ENCODE peak calls at places on chromosomes 7 and 10, in seven cellular contexts. One of them, this sample, is unnamed.

GRCh38 chr10:30456262-30456661 is 22.3 kb downstream of the MAP3K8 start:
- DNase-seq in pancreas: no peak
- DNase-seq in type B pancreatic cell: no peak
- DNase-seq in ELF-1: no peak
- DNase-seq in NCI-H1436: no peak
- DNase-seq in NCI-H1092 treated with DMSO at 0.1 percent for 48 hours: no peak
- DNase-seq in AG09319: no peak
- DNase-seq in this sample: no peak

GRCh38 chr7:27459021-27459728 is 203.5 kb downstream of the HIBADH start:
- DNase-seq in pancreas: no peak
- DNase-seq in type B pancreatic cell: no peak
- DNase-seq in ELF-1: no peak
- DNase-seq in NCI-H1436: no peak
- DNase-seq in NCI-H1092 treated with DMSO at 0.1 percent for 48 hours: no peak
- DNase-seq in AG09319: no peak
- DNase-seq in this sample: no peak

GRCh38 chr10:94641480-94641879 is 42.0 kb upstream of the CYP2C18 start:
- DNase-seq in pancreas: no peak
- DNase-seq in type B pancreatic cell: no peak
- DNase-seq in ELF-1: no peak
- DNase-seq in NCI-H1436: no peak
- DNase-seq in NCI-H1092 treated with DMSO at 0.1 percent for 48 hours: no peak
- DNase-seq in AG09319: no peak
- DNase-seq in this sample: no peak

GRCh38 chr7:12067156-12067831 is 143.8 kb upstream of the TMEM106B start:
- DNase-seq in pancreas: no peak
- DNase-seq in type B pancreatic cell: no peak
- DNase-seq in ELF-1: peak
- DNase-seq in NCI-H1436: peak
- DNase-seq in NCI-H1092 treated with DMSO at 0.1 percent for 48 hours: peak
- DNase-seq in AG09319: peak
- DNase-seq in this sample: peak

GRCh38 chr7:139623518-139623917 is 100.0 kb downstream of the CLEC2L start:
- DNase-seq in pancreas: no peak
- DNase-seq in type B pancreatic cell: no peak
- DNase-seq in ELF-1: no peak
- DNase-seq in NCI-H1436: no peak
- DNase-seq in NCI-H1092 treated with DMSO at 0.1 percent for 48 hours: no peak
- DNase-seq in AG09319: no peak
- DNase-seq in this sample: no peak

GRCh38 chr10:24701447-24701846 is 22.2 kb downstream of the ARHGAP21 start:
- DNase-seq in pancreas: no peak
- DNase-seq in type B pancreatic cell: no peak
- DNase-seq in ELF-1: no peak
- DNase-seq in NCI-H1436: no peak
- DNase-seq in NCI-H1092 treated with DMSO at 0.1 percent for 48 hours: no peak
- DNase-seq in AG09319: no peak
- DNase-seq in this sample: no peak

GRCh38 chr10:110284262-110284661 is 20.5 kb downstream of the SMNDC1 start:
- DNase-seq in pancreas: no peak
- DNase-seq in type B pancreatic cell: no peak
- DNase-seq in ELF-1: no peak
- DNase-seq in NCI-H1436: no peak
- DNase-seq in NCI-H1092 treated with DMSO at 0.1 percent for 48 hours: no peak
- DNase-seq in AG09319: no peak
- DNase-seq in this sample: no peak

GRCh38 chr10:36538945-36539586 is 586.3 kb upstream of the ANKRD30A start:
- DNase-seq in pancreas: no peak
- DNase-seq in type B pancreatic cell: no peak
- DNase-seq in ELF-1: no peak
- DNase-seq in NCI-H1436: peak
- DNase-seq in NCI-H1092 treated with DMSO at 0.1 percent for 48 hours: no peak
- DNase-seq in AG09319: no peak
- DNase-seq in this sample: no peak

GRCh38 chr10:87659571-87660483 is at the start of gene PAPSS2:
- DNase-seq in pancreas: peak
- DNase-seq in type B pancreatic cell: peak
- DNase-seq in ELF-1: peak
- DNase-seq in NCI-H1436: peak
- DNase-seq in NCI-H1092 treated with DMSO at 0.1 percent for 48 hours: peak
- DNase-seq in AG09319: peak
- DNase-seq in this sample: peak

GRCh38 chr7:158240801-158241200 is 346.8 kb downstream of the PTPRN2 start:
- DNase-seq in pancreas: no peak
- DNase-seq in type B pancreatic cell: no peak
- DNase-seq in ELF-1: no peak
- DNase-seq in NCI-H1436: no peak
- DNase-seq in NCI-H1092 treated with DMSO at 0.1 percent for 48 hours: no peak
- DNase-seq in AG09319: no peak
- DNase-seq in this sample: no peak

GRCh38 chr7:22842383-22842903 is 19.8 kb upstream of the TOMM7 start:
- DNase-seq in pancreas: no peak
- DNase-seq in type B pancreatic cell: no peak
- DNase-seq in ELF-1: no peak
- DNase-seq in NCI-H1436: no peak
- DNase-seq in NCI-H1092 treated with DMSO at 0.1 percent for 48 hours: no peak
- DNase-seq in AG09319: no peak
- DNase-seq in this sample: no peak

GRCh38 chr7:79653136-79653631 is 199.7 kb upstream of the MAGI2 start:
- DNase-seq in pancreas: no peak
- DNase-seq in type B pancreatic cell: no peak
- DNase-seq in ELF-1: no peak
- DNase-seq in NCI-H1436: no peak
- DNase-seq in NCI-H1092 treated with DMSO at 0.1 percent for 48 hours: no peak
- DNase-seq in AG09319: no peak
- DNase-seq in this sample: no peak

GRCh38 chr10:86970152-86970886 is 2.0 kb downstream of the ADIRF start:
- DNase-seq in pancreas: peak
- DNase-seq in type B pancreatic cell: no peak
- DNase-seq in ELF-1: peak
- DNase-seq in NCI-H1436: no peak
- DNase-seq in NCI-H1092 treated with DMSO at 0.1 percent for 48 hours: no peak
- DNase-seq in AG09319: peak
- DNase-seq in this sample: no peak

GRCh38 chr7:65462148-65462716 is 88.6 kb downstream of the ZNF92 start:
- DNase-seq in pancreas: no peak
- DNase-seq in type B pancreatic cell: no peak
- DNase-seq in ELF-1: no peak
- DNase-seq in NCI-H1436: no peak
- DNase-seq in NCI-H1092 treated with DMSO at 0.1 percent for 48 hours: no peak
- DNase-seq in AG09319: no peak
- DNase-seq in this sample: no peak

GRCh38 chr7:96315109-96315480 is 6.8 kb downstream of the SLC25A13 start:
- DNase-seq in pancreas: no peak
- DNase-seq in type B pancreatic cell: no peak
- DNase-seq in ELF-1: no peak
- DNase-seq in NCI-H1436: no peak
- DNase-seq in NCI-H1092 treated with DMSO at 0.1 percent for 48 hours: no peak
- DNase-seq in AG09319: no peak
- DNase-seq in this sample: no peak

GRCh38 chr10:125584954-125585353 is 98.0 kb downstream of the TEX36 start:
- DNase-seq in pancreas: no peak
- DNase-seq in type B pancreatic cell: no peak
- DNase-seq in ELF-1: peak
- DNase-seq in NCI-H1436: no peak
- DNase-seq in NCI-H1092 treated with DMSO at 0.1 percent for 48 hours: no peak
- DNase-seq in AG09319: no peak
- DNase-seq in this sample: no peak

GRCh38 chr10:60901561-60902235 is 42.3 kb downstream of the RHOBTB1 start:
- DNase-seq in pancreas: no peak
- DNase-seq in type B pancreatic cell: no peak
- DNase-seq in ELF-1: no peak
- DNase-seq in NCI-H1436: no peak
- DNase-seq in NCI-H1092 treated with DMSO at 0.1 percent for 48 hours: peak
- DNase-seq in AG09319: no peak
- DNase-seq in this sample: peak

GRCh38 chr7:51067757-51068156 is 248.9 kb downstream of the COBL start:
- DNase-seq in pancreas: peak
- DNase-seq in type B pancreatic cell: no peak
- DNase-seq in ELF-1: peak
- DNase-seq in NCI-H1436: peak
- DNase-seq in NCI-H1092 treated with DMSO at 0.1 percent for 48 hours: peak
- DNase-seq in AG09319: peak
- DNase-seq in this sample: peak

GRCh38 chr10:105681051-105681450 is 1040.0 kb downstream of the SORCS3 start:
- DNase-seq in pancreas: no peak
- DNase-seq in type B pancreatic cell: no peak
- DNase-seq in ELF-1: no peak
- DNase-seq in NCI-H1436: no peak
- DNase-seq in NCI-H1092 treated with DMSO at 0.1 percent for 48 hours: no peak
- DNase-seq in AG09319: no peak
- DNase-seq in this sample: no peak

GRCh38 chr10:132462463-132463332 is 65.7 kb downstream of the PWWP2B start:
- DNase-seq in pancreas: peak
- DNase-seq in type B pancreatic cell: no peak
- DNase-seq in ELF-1: no peak
- DNase-seq in NCI-H1436: no peak
- DNase-seq in NCI-H1092 treated with DMSO at 0.1 percent for 48 hours: no peak
- DNase-seq in AG09319: no peak
- DNase-seq in this sample: no peak

GRCh38 chr10:588246-589165 is 101.0 kb downstream of the DIP2C start:
- DNase-seq in pancreas: no peak
- DNase-seq in type B pancreatic cell: no peak
- DNase-seq in ELF-1: no peak
- DNase-seq in NCI-H1436: no peak
- DNase-seq in NCI-H1092 treated with DMSO at 0.1 percent for 48 hours: no peak
- DNase-seq in AG09319: no peak
- DNase-seq in this sample: no peak

GRCh38 chr7:37448057-37448636 is 517 bp downstream of the ELMO1 start:
- DNase-seq in pancreas: no peak
- DNase-seq in type B pancreatic cell: no peak
- DNase-seq in ELF-1: no peak
- DNase-seq in NCI-H1436: no peak
- DNase-seq in NCI-H1092 treated with DMSO at 0.1 percent for 48 hours: no peak
- DNase-seq in AG09319: no peak
- DNase-seq in this sample: no peak

GRCh38 chr10:44045020-44045419 is 339.9 kb downstream of the CXCL12 start:
- DNase-seq in pancreas: no peak
- DNase-seq in type B pancreatic cell: no peak
- DNase-seq in ELF-1: peak
- DNase-seq in NCI-H1436: no peak
- DNase-seq in NCI-H1092 treated with DMSO at 0.1 percent for 48 hours: no peak
- DNase-seq in AG09319: no peak
- DNase-seq in this sample: no peak

GRCh38 chr10:132884041-132884440 is 58.3 kb downstream of the CFAP46 start:
- DNase-seq in pancreas: peak
- DNase-seq in type B pancreatic cell: peak
- DNase-seq in ELF-1: no peak
- DNase-seq in NCI-H1436: no peak
- DNase-seq in NCI-H1092 treated with DMSO at 0.1 percent for 48 hours: no peak
- DNase-seq in AG09319: no peak
- DNase-seq in this sample: no peak

GRCh38 chr7:135970682-135971365 is 6.3 kb downstream of the MTPN start:
- DNase-seq in pancreas: no peak
- DNase-seq in type B pancreatic cell: no peak
- DNase-seq in ELF-1: no peak
- DNase-seq in NCI-H1436: no peak
- DNase-seq in NCI-H1092 treated with DMSO at 0.1 percent for 48 hours: no peak
- DNase-seq in AG09319: no peak
- DNase-seq in this sample: no peak

GRCh38 chr10:131049051-131049450 is 262.5 kb downstream of the TCERG1L start:
- DNase-seq in pancreas: no peak
- DNase-seq in type B pancreatic cell: no peak
- DNase-seq in ELF-1: peak
- DNase-seq in NCI-H1436: peak
- DNase-seq in NCI-H1092 treated with DMSO at 0.1 percent for 48 hours: peak
- DNase-seq in AG09319: no peak
- DNase-seq in this sample: peak

GRCh38 chr7:24965831-24966708 is 13.9 kb downstream of the OSBPL3 start:
- DNase-seq in pancreas: no peak
- DNase-seq in type B pancreatic cell: no peak
- DNase-seq in ELF-1: peak
- DNase-seq in NCI-H1436: no peak
- DNase-seq in NCI-H1092 treated with DMSO at 0.1 percent for 48 hours: no peak
- DNase-seq in AG09319: no peak
- DNase-seq in this sample: no peak

GRCh38 chr7:1884583-1885350 is 214.7 kb downstream of the ELFN1 start:
- DNase-seq in pancreas: no peak
- DNase-seq in type B pancreatic cell: no peak
- DNase-seq in ELF-1: no peak
- DNase-seq in NCI-H1436: no peak
- DNase-seq in NCI-H1092 treated with DMSO at 0.1 percent for 48 hours: no peak
- DNase-seq in AG09319: no peak
- DNase-seq in this sample: no peak

GRCh38 chr10:124703778-124704427 is 40.3 kb downstream of the FAM53B start:
- DNase-seq in pancreas: no peak
- DNase-seq in type B pancreatic cell: no peak
- DNase-seq in ELF-1: no peak
- DNase-seq in NCI-H1436: no peak
- DNase-seq in NCI-H1092 treated with DMSO at 0.1 percent for 48 hours: no peak
- DNase-seq in AG09319: peak
- DNase-seq in this sample: no peak

GRCh38 chr7:40194743-40195142 is 59.9 kb downstream of the SUGCT start:
- DNase-seq in pancreas: no peak
- DNase-seq in type B pancreatic cell: no peak
- DNase-seq in ELF-1: no peak
- DNase-seq in NCI-H1436: no peak
- DNase-seq in NCI-H1092 treated with DMSO at 0.1 percent for 48 hours: no peak
- DNase-seq in AG09319: peak
- DNase-seq in this sample: no peak

GRCh38 chr10:74227697-74228424 is 76.8 kb downstream of the ADK start:
- DNase-seq in pancreas: no peak
- DNase-seq in type B pancreatic cell: no peak
- DNase-seq in ELF-1: no peak
- DNase-seq in NCI-H1436: no peak
- DNase-seq in NCI-H1092 treated with DMSO at 0.1 percent for 48 hours: no peak
- DNase-seq in AG09319: no peak
- DNase-seq in this sample: no peak